ENCODE peak calls at places on chromosomes 2 and 18, in ten cellular contexts. G is effector memory CD4-positive, alpha-beta T cell; W is left ventricle myocardium inferior; I is hepatocyte; C is HCT116; U is cardiac muscle cell; A is mesendoderm; B is left lung; Z is neuronal stem cell; P is pancreas. O is an unnamed sample. For H3K4me1 and H3K36me3, the result is how much of the 10 kb centered on the place peaks cover.

GRCh38 chr2:219448776-219449476 is 14.3 kb downstream of the SPEG start:
- DNase-seq in P (no peak), W (no peak), C (no peak), A (peak), G (no peak), U (no peak), Z (peak), I (no peak), B (no peak), O (no peak)

GRCh38 chr2:33272001-33272400 is 204.4 kb upstream of the RASGRP3 start:
- DNase-seq in G (no peak), Z (no peak), U (no peak), A (no peak), I (no peak), B (no peak), C (no peak), P (no peak), W (no peak), O (no peak)

GRCh38 chr2:181585732-181586131 is 71.2 kb downstream of the CERKL start:
- DNase-seq in P (no peak), W (no peak), C (no peak), G (no peak), Z (no peak), B (no peak), A (no peak), U (no peak), I (no peak), O (no peak)

GRCh38 chr18:44731866-44732555 is 51.3 kb downstream of the SETBP1 start:
- DNase-seq in C (no peak), B (no peak), W (no peak), U (no peak), A (no peak), Z (no peak), P (no peak), I (no peak), G (no peak), O (no peak)

GRCh38 chr2:227862227-227862740 is 9.1 kb upstream of the DAW1 start:
- DNase-seq in C (peak), A (peak), I (peak), G (no peak), P (no peak), W (no peak), Z (no peak), B (no peak), U (peak), O (peak)

GRCh38 chr18:24296273-24296672 is 101.4 kb downstream of the OSBPL1A start:
- DNase-seq in Z (no peak), C (no peak), W (no peak), G (no peak), B (no peak), A (no peak), I (no peak), U (no peak), P (no peak), O (no peak)

GRCh38 chr2:205706769-205707375 is 24.6 kb downstream of the NRP2 start:
- DNase-seq in B (peak), G (no peak), W (peak), U (peak), A (peak), C (no peak), P (no peak), I (peak), Z (no peak), O (no peak)

GRCh38 chr2:197229509-197230458 is 80.8 kb downstream of the ANKRD44 start:
- DNase-seq in G (no peak), A (no peak), P (no peak), B (no peak), U (peak), C (no peak), W (no peak), I (no peak), Z (no peak), O (no peak)

GRCh38 chr2:13066673-13067072 is 349.9 kb downstream of the TRIB2 start:
- DNase-seq in C (no peak), B (no peak), U (no peak), A (no peak), Z (no peak), W (no peak), I (no peak), P (no peak), G (no peak), O (no peak)

GRCh38 chr2:196316050-196316430 is 144.7 kb upstream of the STK17B start:
- DNase-seq in B (no peak), C (no peak), U (no peak), G (no peak), P (no peak), W (no peak), A (no peak), Z (no peak), I (no peak), O (no peak)

GRCh38 chr2:177101930-177102329 is 110.7 kb upstream of the HNRNPA3 start:
- DNase-seq in Z (no peak), C (no peak), P (no peak), I (no peak), U (no peak), W (no peak), G (no peak), B (no peak), A (no peak), O (no peak)

GRCh38 chr18:66461344-66461743 is 142.5 kb downstream of the CDH19 start:
- DNase-seq in G (no peak), A (no peak), I (no peak), U (no peak), C (no peak), B (no peak), P (no peak), W (no peak), Z (no peak), O (no peak)

DNA sequence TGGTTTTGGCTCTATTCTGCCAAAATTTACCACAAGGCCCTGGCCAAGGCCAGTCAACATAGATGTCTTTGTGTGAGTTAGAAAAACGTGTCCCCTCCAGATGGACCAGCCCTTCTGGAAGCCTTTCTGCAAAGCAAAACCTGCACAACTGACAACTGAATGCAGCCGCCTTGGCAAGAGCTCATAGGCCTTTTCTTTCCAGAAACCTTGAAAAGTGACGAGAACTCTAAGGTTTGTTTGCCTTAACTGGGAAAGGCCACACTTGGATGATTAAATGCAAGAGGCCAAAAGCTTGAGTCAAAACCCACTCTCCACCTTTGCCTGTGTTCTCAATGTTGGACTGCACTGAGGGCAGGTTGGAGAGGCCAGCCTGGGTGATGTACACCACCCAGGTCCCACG is 103.9 kb downstream of the COLEC12 start:
- DNase-seq in C (no peak), P (no peak), Z (no peak), G (no peak), U (no peak), W (no peak), I (no peak), B (no peak), A (no peak), O (no peak)
- H3K4me1 ChIP-seq in C (under half), P (under half), Z (under half), G (under half), U (under half), W (under half), I (half or more), B (under half), A (under half), O (under half)

GRCh38 chr2:100571668-100572067 is 8.9 kb downstream of the PDCL3 start:
- DNase-seq in Z (no peak), P (no peak), G (no peak), C (no peak), B (no peak), U (no peak), W (no peak), I (no peak), A (no peak), O (no peak)
- H3K36me3 ChIP-seq in Z (half or more), P (under half), G (under half), C (under half), B (half or more), U (under half), W (half or more), I (under half), A (under half), O (under half)

GRCh38 chr2:7794916-7795315 is 877.7 kb downstream of the RNF144A start:
- DNase-seq in I (no peak), W (no peak), Z (no peak), P (no peak), B (no peak), G (no peak), U (no peak), C (no peak), A (no peak), O (no peak)

GRCh38 chr2:7796200-7796563 is 879.0 kb downstream of the RNF144A start:
- DNase-seq in P (no peak), U (no peak), Z (no peak), C (no peak), A (no peak), I (no peak), W (no peak), B (no peak), G (no peak), O (no peak)

GRCh38 chr2:7792031-7792651 is 874.9 kb downstream of the RNF144A start:
- DNase-seq in C (no peak), U (no peak), Z (no peak), A (no peak), W (no peak), I (peak), B (peak), G (no peak), P (peak), O (no peak)

GRCh38 chr2:7801212-7801611 is 880.6 kb upstream of the ID2 start:
- DNase-seq in U (no peak), I (no peak), B (no peak), Z (no peak), A (peak), G (no peak), W (no peak), P (no peak), C (no peak), O (no peak)

GRCh38 chr2:7795358-7796199 is 878.4 kb downstream of the RNF144A start:
- DNase-seq in Z (no peak), W (no peak), I (peak), U (no peak), P (no peak), C (no peak), B (no peak), A (no peak), G (no peak), O (no peak)
- H3K4me3 ChIP-seq in Z (no peak), W (no peak), I (no peak), U (no peak), P (no peak), C (no peak), B (no peak), A (no peak), G (no peak), O (no peak)

DNA sequence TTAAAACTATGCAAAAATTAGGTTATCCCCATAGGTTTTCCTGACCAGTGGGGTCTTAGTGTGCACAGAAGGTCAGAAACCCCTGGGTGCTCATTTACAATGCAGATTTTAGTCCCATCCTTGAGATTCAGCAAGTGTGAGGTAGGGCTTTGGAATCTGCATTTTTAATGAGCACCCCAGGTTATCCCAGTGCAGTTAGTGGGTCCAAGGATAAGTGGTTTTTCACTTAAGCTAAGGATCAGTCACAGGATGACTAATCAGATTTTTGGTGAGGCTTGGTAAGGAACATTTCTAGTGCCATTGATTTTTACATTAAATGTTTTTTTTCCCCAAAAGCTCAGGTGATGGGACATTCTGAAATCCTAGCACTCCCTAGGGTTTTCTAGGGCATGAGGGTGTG is 50.7 kb upstream of the MGAT5 start:
- DNase-seq in P (no peak), Z (no peak), B (no peak), W (no peak), G (no peak), I (no peak), A (peak), U (no peak), C (no peak), O (no peak)
- H3K4me1 ChIP-seq in P (under half), Z (under half), B (under half), W (half or more), G (half or more), I (under half), A (under half), U (under half), C (under half), O (under half)

GRCh38 chr18:36142751-36143150 is 13.1 kb downstream of the ELP2 start:
- DNase-seq in A (no peak), I (no peak), B (no peak), P (no peak), G (no peak), Z (no peak), C (no peak), U (no peak), W (no peak), O (no peak)
- H3K36me3 ChIP-seq in A (under half), I (under half), B (half or more), P (half or more), G (half or more), Z (half or more), C (half or more), U (half or more), W (half or more), O (half or more)

GRCh38 chr2:217943379-217944321 is 59.1 kb downstream of the TNS1 start:
- DNase-seq in Z (peak), P (peak), G (no peak), W (peak), U (peak), C (peak), I (peak), B (peak), A (peak), O (peak)
- H3K4me3 ChIP-seq in Z (peak), P (peak), G (no peak), W (peak), U (peak), C (no peak), I (no peak), B (peak), A (no peak), O (no peak)

GRCh38 chr2:73092146-73092783 is 20.5 kb downstream of the RAB11FIP5 start:
- DNase-seq in I (peak), Z (no peak), B (no peak), W (no peak), A (no peak), C (no peak), P (no peak), U (no peak), G (no peak), O (no peak)
- H3K4me1 ChIP-seq in I (half or more), Z (under half), B (under half), W (half or more), A (under half), C (under half), P (under half), U (under half), G (under half), O (under half)

DNA sequence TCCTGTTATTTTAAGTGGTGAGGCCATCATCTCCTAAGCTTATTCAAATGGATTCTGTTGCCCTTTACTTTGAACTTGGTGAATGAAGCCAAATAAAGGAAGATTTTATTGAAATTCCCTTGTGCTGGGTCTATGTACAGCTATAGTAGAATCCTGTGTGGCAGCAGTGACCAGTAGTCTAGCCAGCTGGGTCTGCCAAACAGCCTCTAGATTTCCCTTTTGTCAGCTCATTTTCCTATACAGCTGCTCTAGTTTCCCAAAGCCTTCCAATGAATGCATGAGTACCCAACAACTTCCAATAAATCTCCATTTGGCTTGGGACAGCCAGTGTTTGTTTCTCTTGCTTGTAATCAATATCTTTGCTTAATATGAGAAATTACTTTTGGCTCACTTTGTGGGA is 43.7 kb downstream of the SCN9A start:
- DNase-seq in Z (no peak), B (no peak), C (no peak), A (no peak), G (no peak), P (no peak), U (no peak), W (no peak), I (no peak), O (no peak)
- H3K36me3 ChIP-seq in Z (under half), B (under half), C (under half), A (under half), G (under half), P (under half), U (under half), W (under half), I (under half), O (under half)

DNA sequence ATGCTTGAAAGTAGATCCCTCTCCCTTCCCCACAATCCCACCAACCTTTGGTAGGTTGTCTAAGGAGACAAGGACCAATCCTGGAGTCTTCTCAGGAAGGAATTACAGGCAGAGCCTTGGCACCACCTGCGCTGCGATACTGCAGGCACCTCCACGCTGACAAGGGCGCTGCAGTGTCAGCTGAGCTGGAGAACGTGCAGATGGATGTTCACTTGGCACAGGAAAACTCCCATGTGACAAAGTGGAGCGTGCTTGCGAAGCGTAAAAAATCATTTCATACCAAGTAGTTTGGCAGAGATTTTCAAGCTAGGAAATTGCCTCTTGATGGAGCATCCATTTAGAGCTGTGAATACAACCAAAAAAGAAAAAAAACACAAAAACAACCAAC is 37.9 kb downstream of the ACOXL start:
- DNase-seq in C (no peak), P (no peak), U (no peak), B (no peak), A (no peak), G (no peak), I (no peak), W (peak), Z (no peak), O (no peak)
- H3K4me3 ChIP-seq in C (no peak), P (no peak), U (no peak), B (no peak), A (no peak), G (no peak), I (no peak), W (peak), Z (peak), O (no peak)

DNA sequence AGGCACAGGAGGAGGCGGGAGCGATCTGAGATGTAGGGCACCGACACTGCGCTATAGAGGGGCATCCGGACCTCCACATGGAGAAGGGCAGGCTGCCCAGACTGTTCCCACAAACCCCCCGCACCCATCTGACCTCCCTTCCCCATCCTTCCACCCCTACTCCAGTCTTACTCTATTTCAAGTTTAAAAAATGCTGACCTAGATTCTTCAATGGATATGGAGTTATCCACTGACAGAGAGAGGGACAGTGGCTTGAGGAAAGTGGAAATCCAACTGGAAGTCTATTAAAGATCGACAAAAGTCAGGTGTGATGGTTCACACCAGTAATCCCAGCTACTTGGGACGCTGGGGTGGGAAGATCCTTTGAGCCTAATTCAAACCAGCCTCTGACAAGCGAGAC is 5.1 kb upstream of the DGUOK start:
- DNase-seq in U (no peak), P (no peak), B (no peak), Z (no peak), G (no peak), I (no peak), C (no peak), W (no peak), A (no peak), O (no peak)
- H3K4me1 ChIP-seq in U (under half), P (under half), B (under half), Z (under half), G (under half), I (under half), C (under half), W (under half), A (under half), O (under half)